ENCODE peak calls at places on chromosomes 12 and 14, in seven cellular contexts. V is HTR-8/SVneo; A is AG09309; Z is naive thymus-derived CD8-positive, alpha-beta T cell; H is ACHN; M is AML-193; X is activated gamma-delta T cell treated with Interleukin-2 at 50 U/mL for 16 hours. L is an unnamed sample.

GRCh38 chr14:68397371-68397779 is 395.5 kb downstream of the ZFP36L1 start:
- DNase-seq in H (no peak), A (no peak), X (no peak), V (no peak), M (peak), Z (no peak), L (peak)

GRCh38 chr14:70784886-70785285 is 24.4 kb downstream of the MAP3K9 start:
- DNase-seq in V (no peak), M (no peak), Z (no peak), X (no peak), A (no peak), H (no peak), L (no peak)

GRCh38 chr14:82720931-82721330 is 1187.3 kb upstream of the SEL1L start:
- DNase-seq in A (no peak), V (peak), M (no peak), H (no peak), Z (no peak), X (no peak), L (no peak)

GRCh38 chr12:21865846-21866245 is 75.4 kb downstream of the ABCC9 start:
- DNase-seq in A (no peak), V (no peak), M (no peak), X (no peak), H (no peak), Z (no peak), L (no peak)

GRCh38 chr14:94449930-94450329 is 2.7 kb downstream of the SERPINA11 start:
- DNase-seq in X (no peak), V (no peak), A (no peak), M (no peak), H (no peak), Z (no peak), L (no peak)

GRCh38 chr12:59646636-59647035 is 50.8 kb downstream of the SLC16A7 start:
- DNase-seq in H (no peak), M (no peak), Z (no peak), A (no peak), X (no peak), V (no peak), L (no peak)

GRCh38 chr12:63909746-63910145 is 65.2 kb downstream of the SRGAP1 start:
- DNase-seq in M (no peak), Z (no peak), H (no peak), A (no peak), X (no peak), V (no peak), L (no peak)

GRCh38 chr12:27778206-27778605 is 1.8 kb upstream of the KLHL42 start:
- DNase-seq in H (no peak), X (no peak), M (no peak), V (no peak), Z (no peak), A (no peak), L (no peak)

GRCh38 chr12:109466305-109466704 is 10.8 kb downstream of the KCTD10 start:
- DNase-seq in M (no peak), A (no peak), X (no peak), Z (no peak), V (no peak), H (no peak), L (no peak)

GRCh38 chr14:62674833-62675232 is 370.4 kb downstream of the KCNH5 start:
- DNase-seq in H (no peak), Z (no peak), V (no peak), M (peak), A (no peak), X (no peak), L (peak)

GRCh38 chr12:130336723-130337475 is 788 bp upstream of the PIWIL1 start:
- DNase-seq in Z (no peak), V (no peak), H (no peak), M (no peak), X (no peak), A (no peak), L (no peak)

L was measured in KBM-7.